ENCODE peak calls at places on chromosomes 5 and 9, in nine cellular contexts. B, L, E, X, P, Q, Z, C and K are unnamed samples.
A peak's percentile ranks its signal among the peaks of the same experiment; 100 is the strongest.

GRCh38 chr5:103475629-103476240 is 86.9 kb downstream of the NUDT12 start:
- DNase-seq in E (peak; percentile 54), L (peak; percentile 50), Z (no peak), X (peak; percentile 57), C (peak; percentile 45), B (no peak), P (no peak), Q (peak; percentile 32), K (peak; percentile 8)

GRCh38 chr5:171495122-171495700 is 75.8 kb downstream of the FGF18 start:
- DNase-seq in Z (no peak), C (no peak), B (no peak), X (no peak), Q (no peak), E (no peak), L (no peak), P (no peak), K (no peak)

GRCh38 chr9:95090871-95091573 is 226.5 kb downstream of the FANCC start:
- DNase-seq in X (no peak), Z (no peak), B (peak; percentile 66), L (no peak), C (no peak), Q (no peak), P (no peak), E (no peak), K (no peak)

GRCh38 chr9:120490888-120491595 is 88.9 kb downstream of the CDK5RAP2 start:
- DNase-seq in X (no peak), E (no peak), Z (no peak), L (no peak), C (no peak), P (no peak), B (no peak), Q (no peak), K (no peak)

GRCh38 chr5:35838370-35839042 is 18.2 kb upstream of the IL7R start:
- DNase-seq in P (no peak), X (no peak), B (no peak), L (no peak), C (no peak), E (no peak), Q (no peak), Z (no peak), K (no peak)

GRCh38 chr9:35669331-35670145 is 4.2 kb upstream of the CA9 start:
- DNase-seq in B (no peak), L (no peak), P (no peak), C (no peak), E (no peak), Q (peak; percentile 73), X (no peak), Z (no peak), K (no peak)

GRCh38 chr5:87411586-87412416 is 929 bp downstream of the CCNH start:
- DNase-seq in P (no peak), E (no peak), Z (peak; percentile 4), B (no peak), X (no peak), Q (peak; percentile 40), C (no peak), L (peak; percentile 26), K (no peak)

GRCh38 chr5:31225118-31225517 is 31.6 kb downstream of the CDH6 start:
- DNase-seq in P (no peak), Z (no peak), X (no peak), C (no peak), B (no peak), L (no peak), Q (no peak), E (no peak), K (no peak)

GRCh38 chr5:124057161-124057814 is 545.3 kb downstream of the CSNK1G3 start:
- DNase-seq in P (peak; percentile 6), Q (peak; percentile 38), E (no peak), B (no peak), C (peak; percentile 86), X (no peak), Z (no peak), L (no peak), K (peak; percentile 32)

GRCh38 chr5:65699338-65699737 is 22.6 kb downstream of the SGTB start:
- DNase-seq in P (no peak), C (no peak), Z (no peak), B (no peak), L (no peak), E (no peak), X (no peak), Q (no peak), K (no peak)

GRCh38 chr9:93572636-93573035 is 3.7 kb upstream of the PHF2 start:
- DNase-seq in L (no peak), E (no peak), Z (no peak), X (no peak), P (no peak), C (no peak), B (no peak), Q (no peak), K (no peak)

GRCh38 chr9:134858051-134858841 is 22.4 kb upstream of the FCN2 start:
- DNase-seq in Q (peak; percentile 72), X (no peak), P (no peak), C (no peak), Z (no peak), B (peak; percentile 53), L (no peak), E (no peak), K (no peak)

GRCh38 chr5:83294246-83294645 is 177.3 kb upstream of the VCAN start:
- DNase-seq in X (no peak), B (no peak), Z (no peak), Q (no peak), P (no peak), L (peak; percentile 70), C (no peak), E (no peak), K (no peak)

GRCh38 chr5:109936091-109936490 is 246.4 kb downstream of the MAN2A1 start:
- DNase-seq in L (peak; percentile 12), Q (peak; percentile 10), E (no peak), P (no peak), Z (no peak), X (no peak), C (no peak), B (no peak), K (no peak)

GRCh38 chr9:83238871-83239624 is 176.1 kb upstream of the RASEF start:
- DNase-seq in C (peak; percentile 20), Z (no peak), P (no peak), L (peak; percentile 20), X (no peak), Q (no peak), B (no peak), E (no peak), K (peak; percentile 1)

GRCh38 chr5:60261732-60262131 is 368.2 kb upstream of the PDE4D start:
- DNase-seq in B (no peak), L (no peak), Z (no peak), P (no peak), X (no peak), E (no peak), C (no peak), Q (no peak), K (no peak)